ENCODE peak calls at places on chromosome 2, in ten cellular contexts. O is IMR-90, M is lower lobe of right lung, C is right lobe of liver, B is hepatocyte, J is osteoblast, I is substantia nigra, Y is neural progenitor cell, U is fibroblast of lung, E is upper lobe of right lung. G is an unnamed sample.

GRCh38 chr2:145076085-145076484 is 556.2 kb upstream of the ZEB2 start:
- DNase-seq in O (no peak), M (no peak), C (peak), B (peak), J (no peak), I (no peak), Y (no peak), U (no peak), E (no peak), G (no peak)

GRCh38 chr2:95333888-95334338 is 36.8 kb downstream of the KCNIP3 start:
- DNase-seq in O (peak), M (peak), C (no peak), B (peak), J (peak), I (no peak), Y (no peak), U (peak), E (peak), G (no peak)

GRCh38 chr2:9665903-9666302 is 35.1 kb upstream of the YWHAQ start:
- DNase-seq in O (peak), M (no peak), C (no peak), B (no peak), J (peak), I (no peak), Y (no peak), U (peak), E (no peak), G (peak)

GRCh38 chr2:196677404-196677803 is 37.9 kb downstream of the CCDC150 start:
- DNase-seq in O (peak), M (no peak), C (no peak), B (peak), J (peak), I (no peak), Y (no peak), U (peak), E (no peak), G (no peak)

GRCh38 chr2:226040344-226040743 is 640.8 kb downstream of the NYAP2 start:
- DNase-seq in O (no peak), M (no peak), C (no peak), B (no peak), J (peak), I (no peak), Y (no peak), U (no peak), E (no peak), G (no peak)

GRCh38 chr2:83368916-83369315 is 1090.2 kb downstream of the SUCLG1 start:
- DNase-seq in O (no peak), M (no peak), C (no peak), B (no peak), J (no peak), I (no peak), Y (no peak), U (peak), E (no peak), G (no peak)

GRCh38 chr2:191467113-191467512 is 210.8 kb upstream of the NABP1 start:
- DNase-seq in O (no peak), M (no peak), C (no peak), B (no peak), J (no peak), I (no peak), Y (no peak), U (no peak), E (no peak), G (no peak)

GRCh38 chr2:150911766-150912280 is 349.8 kb downstream of the RBM43 start:
- DNase-seq in O (peak), M (peak), C (peak), B (peak), J (peak), I (no peak), Y (no peak), U (peak), E (peak), G (peak)

GRCh38 chr2:174180165-174180724 is 68.1 kb downstream of the OLA1 start:
- DNase-seq in O (no peak), M (no peak), C (no peak), B (peak), J (no peak), I (no peak), Y (peak), U (no peak), E (no peak), G (peak)

GRCh38 chr2:226732478-226733188 is 67.0 kb downstream of the IRS1 start:
- DNase-seq in O (no peak), M (no peak), C (no peak), B (no peak), J (no peak), I (no peak), Y (no peak), U (no peak), E (no peak), G (no peak)

GRCh38 chr2:158795110-158795924 is at the start of gene DAPL1:
- DNase-seq in O (no peak), M (no peak), C (no peak), B (no peak), J (peak), I (no peak), Y (peak), U (no peak), E (no peak), G (no peak)

GRCh38 chr2:129712586-129712985 is 266.9 kb upstream of the RAB6C start:
- DNase-seq in O (no peak), M (no peak), C (no peak), B (no peak), J (no peak), I (no peak), Y (no peak), U (no peak), E (no peak), G (no peak)

GRCh38 chr2:100260712-100261620 is 61.3 kb downstream of the LONRF2 start:
- DNase-seq in O (peak), M (no peak), C (peak), B (peak), J (peak), I (peak), Y (peak), U (peak), E (no peak), G (peak)

GRCh38 chr2:240234503-240234951 is 94.1 kb upstream of the OTOS start:
- DNase-seq in O (peak), M (peak), C (peak), B (no peak), J (peak), I (no peak), Y (no peak), U (no peak), E (peak), G (no peak)

GRCh38 chr2:129957891-129958290 is 21.6 kb upstream of the RAB6C start:
- DNase-seq in O (no peak), M (no peak), C (no peak), B (peak), J (no peak), I (no peak), Y (no peak), U (no peak), E (no peak), G (no peak)

GRCh38 chr2:18153741-18154140 is 275.3 kb downstream of the KCNS3 start:
- DNase-seq in O (no peak), M (no peak), C (no peak), B (no peak), J (no peak), I (no peak), Y (no peak), U (no peak), E (no peak), G (no peak)

GRCh38 chr2:216765810-216766259 is 70.5 kb upstream of the IGFBP5 start:
- DNase-seq in O (no peak), M (no peak), C (no peak), B (peak), J (no peak), I (no peak), Y (peak), U (no peak), E (no peak), G (no peak)

GRCh38 chr2:15929861-15930260 is 10.5 kb upstream of the MYCN start:
- DNase-seq in O (no peak), M (no peak), C (no peak), B (no peak), J (no peak), I (no peak), Y (no peak), U (no peak), E (no peak), G (no peak)

GRCh38 chr2:38462121-38462634 is 85.1 kb upstream of the ATL2 start:
- DNase-seq in O (peak), M (no peak), C (no peak), B (peak), J (peak), I (no peak), Y (no peak), U (peak), E (no peak), G (no peak)

GRCh38 chr2:133092571-133092970 is 422.6 kb upstream of the LYPD1 start:
- DNase-seq in O (peak), M (no peak), C (no peak), B (no peak), J (peak), I (no peak), Y (no peak), U (peak), E (no peak), G (no peak)

GRCh38 chr2:127197475-127198385 is 22.4 kb downstream of the CYP27C1 start:
- DNase-seq in O (peak), M (peak), C (peak), B (peak), J (peak), I (no peak), Y (peak), U (peak), E (peak), G (peak)

GRCh38 chr2:10191554-10191953 is 69.0 kb downstream of the RRM2 start:
- DNase-seq in O (no peak), M (no peak), C (no peak), B (no peak), J (no peak), I (no peak), Y (no peak), U (no peak), E (no peak), G (no peak)

GRCh38 chr2:101188683-101189405 is 37.7 kb upstream of the TBC1D8 start:
- DNase-seq in O (peak), M (no peak), C (no peak), B (peak), J (peak), I (no peak), Y (peak), U (peak), E (no peak), G (peak)

GRCh38 chr2:62803961-62804360 is 98.4 kb downstream of the EHBP1 start:
- DNase-seq in O (no peak), M (no peak), C (no peak), B (no peak), J (no peak), I (no peak), Y (no peak), U (peak), E (no peak), G (no peak)

GRCh38 chr2:124254621-124255020 is 229.5 kb downstream of the CNTNAP5 start:
- DNase-seq in O (peak), M (no peak), C (no peak), B (peak), J (no peak), I (no peak), Y (no peak), U (peak), E (no peak), G (no peak)

GRCh38 chr2:36449943-36450392 is 94.4 kb downstream of the CRIM1 start:
- DNase-seq in O (peak), M (no peak), C (no peak), B (no peak), J (no peak), I (no peak), Y (no peak), U (peak), E (no peak), G (peak)

GRCh38 chr2:86793752-86794151 is 3.0 kb upstream of the CD8A start:
- DNase-seq in O (no peak), M (no peak), C (no peak), B (no peak), J (peak), I (no peak), Y (no peak), U (no peak), E (no peak), G (no peak)

GRCh38 chr2:15313657-15314056 is 247.5 kb downstream of the NBAS start:
- DNase-seq in O (peak), M (no peak), C (no peak), B (no peak), J (peak), I (no peak), Y (no peak), U (peak), E (no peak), G (no peak)

GRCh38 chr2:233164117-233164516 is 87.4 kb upstream of the ATG16L1 start:
- DNase-seq in O (no peak), M (no peak), C (no peak), B (no peak), J (no peak), I (no peak), Y (no peak), U (no peak), E (no peak), G (no peak)
- H3K27ac ChIP-seq in O (no peak), M (peak), C (no peak), B (no peak), J (no peak), I (no peak), Y (no peak), U (no peak), E (no peak), G (peak)

GRCh38 chr2:96867756-96868554 is 1.9 kb downstream of the SEMA4C start:
- DNase-seq in O (no peak), M (no peak), C (no peak), B (no peak), J (peak), I (no peak), Y (no peak), U (no peak), E (no peak), G (peak)
- H3K27ac ChIP-seq in O (peak), M (peak), C (peak), B (peak), J (peak), I (peak), Y (peak), U (peak), E (peak), G (peak)

GRCh38 chr2:218446547-218446946 is 27.6 kb downstream of the VIL1 start:
- DNase-seq in O (no peak), M (no peak), C (no peak), B (no peak), J (no peak), I (no peak), Y (no peak), U (no peak), E (no peak), G (no peak)

GRCh38 chr2:218445602-218446001 is 26.7 kb downstream of the VIL1 start:
- DNase-seq in O (no peak), M (no peak), C (no peak), B (no peak), J (no peak), I (no peak), Y (no peak), U (no peak), E (no peak), G (no peak)

GRCh38 chr2:218447072-218447471 is 28.1 kb downstream of the VIL1 start:
- DNase-seq in O (no peak), M (no peak), C (peak), B (no peak), J (no peak), I (no peak), Y (no peak), U (no peak), E (no peak), G (no peak)

GRCh38 chr2:218452079-218452478 is 33.2 kb downstream of the VIL1 start:
- DNase-seq in O (no peak), M (no peak), C (no peak), B (no peak), J (no peak), I (no peak), Y (no peak), U (no peak), E (no peak), G (no peak)

GRCh38 chr2:218448934-218449333 is 30.0 kb downstream of the VIL1 start:
- DNase-seq in O (peak), M (no peak), C (no peak), B (peak), J (no peak), I (no peak), Y (no peak), U (peak), E (no peak), G (no peak)
- H3K27ac ChIP-seq in O (no peak), M (no peak), C (no peak), B (peak), J (no peak), I (no peak), Y (no peak), U (no peak), E (no peak), G (no peak)

GRCh38 chr2:46971914-46972313 is 56.3 kb upstream of the MCFD2 start:
- DNase-seq in O (no peak), M (no peak), C (no peak), B (no peak), J (peak), I (no peak), Y (no peak), U (no peak), E (no peak), G (no peak)

GRCh38 chr2:46973687-46974086 is 58.1 kb upstream of the MCFD2 start:
- DNase-seq in O (no peak), M (no peak), C (no peak), B (no peak), J (no peak), I (no peak), Y (no peak), U (no peak), E (no peak), G (no peak)

GRCh38 chr2:46967990-46968647 is 52.5 kb upstream of the MCFD2 start:
- DNase-seq in O (peak), M (peak), C (peak), B (peak), J (peak), I (peak), Y (no peak), U (peak), E (peak), G (peak)

GRCh38 chr2:46972438-46972837 is 56.8 kb upstream of the MCFD2 start:
- DNase-seq in O (no peak), M (no peak), C (no peak), B (no peak), J (no peak), I (no peak), Y (no peak), U (no peak), E (no peak), G (no peak)

DNA sequence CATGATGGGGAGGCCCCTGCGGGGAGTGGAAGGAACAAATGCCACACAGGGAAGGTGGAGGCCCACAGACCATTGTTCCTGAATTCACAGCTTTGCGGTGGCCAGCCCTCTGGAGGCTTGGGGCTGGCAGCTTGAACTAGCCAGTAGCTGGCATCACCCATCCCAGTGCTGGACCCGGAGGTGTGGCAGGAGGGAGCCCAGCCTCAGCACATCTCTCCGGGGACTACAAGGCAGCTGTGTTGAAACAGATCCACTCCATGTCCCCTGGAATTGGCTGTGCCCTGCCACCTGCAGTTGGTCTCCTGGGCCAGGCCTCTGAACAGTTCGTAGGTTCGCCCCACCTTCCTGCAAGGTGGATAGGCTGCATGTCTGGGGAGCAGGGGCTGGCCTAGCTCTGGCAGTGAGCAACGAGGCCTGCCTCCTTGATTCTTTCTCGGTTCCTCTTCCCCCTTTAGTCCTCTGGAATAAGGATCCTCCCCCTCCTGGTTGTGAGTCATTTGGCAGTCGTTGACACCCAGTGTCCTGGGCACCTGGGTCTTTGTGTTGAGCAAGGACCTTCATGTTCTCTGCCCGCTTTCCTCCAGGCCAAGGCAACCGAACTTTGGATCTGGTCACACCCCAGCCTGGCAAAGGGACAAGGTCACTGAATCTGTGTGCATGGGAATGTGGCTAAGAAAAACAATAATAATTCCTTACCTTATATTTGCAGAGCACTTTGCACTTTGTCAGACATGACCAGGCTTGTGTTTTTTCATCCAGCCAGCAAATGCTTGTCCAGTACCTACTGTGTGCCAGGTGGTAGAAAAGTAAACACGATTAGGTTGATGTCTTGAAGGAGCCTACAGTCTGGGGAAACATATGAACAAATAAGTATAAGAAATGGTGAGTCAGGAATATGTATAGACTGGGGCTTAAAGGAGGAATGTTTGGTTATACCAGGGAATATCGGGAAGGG is 55.0 kb upstream of the MCFD2 start:
- DNase-seq in O (peak), M (peak), C (peak), B (peak), J (peak), I (peak), Y (no peak), U (peak), E (no peak), G (no peak)
- H3K27ac ChIP-seq in O (peak), M (peak), C (peak), B (peak), J (no peak), I (peak), Y (no peak), U (no peak), E (peak), G (no peak)

GRCh38 chr2:241430178-241430577 is 74.1 kb downstream of the FARP2 start:
- DNase-seq in O (no peak), M (no peak), C (no peak), B (no peak), J (no peak), I (no peak), Y (no peak), U (no peak), E (no peak), G (no peak)

GRCh38 chr2:241422350-241422749 is 66.3 kb downstream of the FARP2 start:
- DNase-seq in O (no peak), M (no peak), C (no peak), B (no peak), J (no peak), I (no peak), Y (no peak), U (no peak), E (no peak), G (no peak)

GRCh38 chr2:241421330-241421729 is 65.2 kb downstream of the FARP2 start:
- DNase-seq in O (no peak), M (no peak), C (no peak), B (no peak), J (no peak), I (no peak), Y (no peak), U (peak), E (no peak), G (no peak)

GRCh38 chr2:241425368-241425767 is 69.3 kb downstream of the FARP2 start:
- DNase-seq in O (no peak), M (no peak), C (no peak), B (no peak), J (no peak), I (no peak), Y (no peak), U (no peak), E (no peak), G (no peak)
- H3K27ac ChIP-seq in O (no peak), M (no peak), C (no peak), B (no peak), J (no peak), I (peak), Y (no peak), U (no peak), E (no peak), G (no peak)